ENCODE peak calls at places on chromosomes 5 and 9, in six cellular contexts. K is sigmoid colon; H is effector memory CD8-positive, alpha-beta T cell; Z is endodermal cell; I is activated T-cell treated with anti-CD3 and anti-CD28 coated beads, Interleukin-2, amount 50 U/mL, for 1 hour; N is adipocyte. L is an unnamed sample.

GRCh38 chr5:156481741-156482140 is 154.8 kb downstream of the SGCD start:
- DNase-seq in K (no peak), H (no peak), Z (no peak), I (no peak), N (no peak), L (no peak)

GRCh38 chr5:85614482-85614881 is 1003.3 kb upstream of the COX7C start:
- DNase-seq in K (no peak), H (no peak), Z (no peak), I (no peak), N (no peak), L (no peak)

GRCh38 chr5:14773588-14773987 is 98.0 kb downstream of the ANKH start:
- DNase-seq in K (no peak), H (no peak), Z (peak), I (no peak), N (no peak), L (no peak)

GRCh38 chr5:58849995-58850667 is 267.3 kb downstream of the RAB3C start:
- DNase-seq in K (no peak), H (no peak), Z (peak), I (no peak), N (peak), L (no peak)

GRCh38 chr9:88791105-88791805 is 200.0 kb upstream of the S1PR3 start:
- DNase-seq in K (no peak), H (no peak), Z (no peak), I (no peak), N (peak), L (no peak)

GRCh38 chr5:118952992-118953651 is 35.2 kb downstream of the DTWD2 start:
- DNase-seq in K (no peak), H (no peak), Z (peak), I (no peak), N (no peak), L (no peak)

GRCh38 chr5:131513780-131514179 is 121.2 kb downstream of the RAPGEF6 start:
- DNase-seq in K (no peak), H (peak), Z (no peak), I (no peak), N (no peak), L (no peak)

GRCh38 chr5:43647789-43648188 is 44.8 kb downstream of the NNT start:
- DNase-seq in K (no peak), H (no peak), Z (no peak), I (no peak), N (no peak), L (no peak)

GRCh38 chr9:107430071-107430470 is 59.5 kb downstream of the KLF4 start:
- DNase-seq in K (no peak), H (no peak), Z (no peak), I (no peak), N (no peak), L (no peak)

GRCh38 chr9:132509921-132510874 is 72.2 kb upstream of the BARHL1 start:
- DNase-seq in K (no peak), H (no peak), Z (no peak), I (no peak), N (no peak), L (no peak)

GRCh38 chr5:117652640-117653280 is 1078.1 kb upstream of the SEMA6A start:
- DNase-seq in K (no peak), H (no peak), Z (no peak), I (no peak), N (peak), L (no peak)